ENCODE peak calls at places on chromosomes 16 and 17, in seven cellular contexts. C, B, G, U, M, J and V are unnamed samples.

GRCh38 chr16:1333149-1333812 is at the start of gene BAIAP3:
- DNase-seq in U (no peak), J (peak), G (peak), M (no peak), C (peak), B (peak), V (no peak)

GRCh38 chr17:82124101-82124500 is 26.1 kb upstream of the FASN start:
- DNase-seq in M (no peak), J (no peak), U (no peak), G (no peak), C (no peak), B (no peak), V (no peak)

GRCh38 chr17:82603981-82604448 is 44.2 kb downstream of the WDR45B start:
- DNase-seq in U (peak), C (no peak), J (peak), G (peak), B (peak), M (no peak), V (no peak)

GRCh38 chr17:34720760-34721159 is 141.4 kb downstream of the TMEM132E start:
- DNase-seq in G (no peak), U (no peak), J (no peak), M (no peak), C (no peak), B (no peak), V (no peak)

GRCh38 chr16:55811811-55812210 is 21.1 kb downstream of the CES1 start:
- DNase-seq in J (no peak), C (no peak), B (no peak), M (no peak), U (no peak), G (no peak), V (no peak)

GRCh38 chr17:66172706-66173223 is 19.2 kb downstream of the CEP112 start:
- DNase-seq in B (no peak), J (no peak), U (no peak), M (no peak), C (no peak), G (no peak), V (no peak)

GRCh38 chr17:6086603-6087400 is 16.6 kb downstream of the WSCD1 start:
- DNase-seq in B (no peak), C (no peak), U (no peak), G (peak), M (no peak), J (no peak), V (no peak)

GRCh38 chr17:78401246-78401645 is 22.8 kb downstream of the PGS1 start:
- DNase-seq in C (no peak), U (no peak), M (no peak), J (no peak), B (no peak), G (no peak), V (no peak)

GRCh38 chr16:59865071-59865671 is 1131.1 kb upstream of the GOT2 start:
- DNase-seq in U (no peak), G (no peak), M (no peak), C (no peak), B (no peak), J (no peak), V (no peak)

GRCh38 chr16:71353736-71354135 is 4.8 kb upstream of the CALB2 start:
- DNase-seq in M (no peak), G (no peak), B (no peak), U (no peak), C (no peak), J (no peak), V (no peak)

GRCh38 chr17:78929908-78930775 is 5.0 kb upstream of the TIMP2 start:
- DNase-seq in M (no peak), J (no peak), C (no peak), G (peak), U (no peak), B (no peak), V (no peak)

GRCh38 chr17:71184716-71185115 is 936.1 kb upstream of the SOX9 start:
- DNase-seq in C (no peak), M (no peak), G (no peak), B (no peak), U (no peak), J (peak), V (no peak)

GRCh38 chr16:1035066-1035415 is 37.5 kb upstream of the SSTR5 start:
- DNase-seq in J (no peak), C (no peak), G (no peak), U (no peak), B (no peak), M (no peak), V (no peak)

GRCh38 chr16:50309527-50310307 is 43.4 kb downstream of the ADCY7 start:
- DNase-seq in J (no peak), M (no peak), G (peak), B (peak), U (no peak), C (no peak), V (no peak)

GRCh38 chr16:60259956-60260355 is 1525.8 kb upstream of the GOT2 start:
- DNase-seq in C (no peak), U (no peak), G (no peak), J (no peak), M (no peak), B (no peak), V (no peak)

GRCh38 chr16:14364386-14365199 is 265.5 kb downstream of the PARN start:
- DNase-seq in G (peak), U (peak), C (peak), B (no peak), J (no peak), M (no peak), V (no peak)

GRCh38 chr17:76331083-76331482 is 22.6 kb downstream of the PRPSAP1 start:
- DNase-seq in J (no peak), M (no peak), C (no peak), G (no peak), B (no peak), U (no peak), V (no peak)

DNA sequence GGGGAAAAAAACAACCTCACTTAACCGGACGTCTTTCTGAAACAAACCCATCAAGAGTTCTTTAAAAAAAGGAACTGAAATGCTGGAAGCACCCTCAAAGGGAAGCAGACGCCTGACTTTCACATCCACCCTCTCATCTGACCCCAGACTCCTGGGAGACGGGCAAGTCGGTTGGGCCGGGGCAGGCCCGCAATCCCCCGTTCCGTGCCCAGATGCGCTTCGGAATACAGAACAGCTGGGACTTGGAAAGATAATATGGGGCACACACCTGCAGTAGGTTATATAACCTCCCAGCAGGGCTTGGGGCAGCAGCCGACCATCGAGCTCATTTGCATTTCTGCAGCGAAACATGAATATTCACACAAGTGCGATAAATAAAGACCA is 3.7 kb downstream of the ARHGAP27 start:
- DNase-seq in J (no peak), C (no peak), G (peak), B (no peak), U (peak), M (no peak), V (no peak)
- H3K4me3 ChIP-seq in J (peak), C (no peak), G (no peak), B (no peak), U (no peak), M (peak), V (no peak)

GRCh38 chr16:89334988-89335802 is 117.7 kb downstream of the ZNF778 start:
- DNase-seq in B (no peak), J (no peak), M (no peak), G (peak), C (no peak), U (peak), V (no peak)
- TF ChIP-seq CTCF in B (no peak), J (no peak), M (no peak), G (no peak), C (peak), U (peak), V (no peak)

GRCh38 chr16:49281481-49281842 is at the start of gene CBLN1:
- DNase-seq in J (no peak), B (no peak), U (no peak), M (no peak), C (no peak), G (no peak), V (no peak)

GRCh38 chr16:49280861-49281331 is 742 bp downstream of the CBLN1 start:
- DNase-seq in M (no peak), U (no peak), J (no peak), G (no peak), B (peak), C (no peak), V (no peak)

GRCh38 chr16:49282690-49283375 is 1.2 kb upstream of the CBLN1 start:
- DNase-seq in J (no peak), C (no peak), U (no peak), M (no peak), G (no peak), B (peak), V (no peak)

GRCh38 chr16:49283376-49284049 is 1.9 kb upstream of the CBLN1 start:
- DNase-seq in C (no peak), M (no peak), U (no peak), B (no peak), J (no peak), G (no peak), V (no peak)

GRCh38 chr16:49281843-49282642 is 405 bp upstream of the CBLN1 start:
- DNase-seq in M (peak), J (peak), B (peak), G (peak), U (peak), C (peak), V (peak)
- H3K4me3 ChIP-seq in M (peak), J (peak), B (peak), G (no peak), U (peak), C (no peak), V (no peak)

GRCh38 chr16:6970171-6970857 is 362.3 kb upstream of the RBFOX1 start:
- DNase-seq in G (no peak), B (no peak), M (no peak), C (no peak), J (no peak), U (no peak), V (no peak)

GRCh38 chr16:6967796-6968195 is 364.8 kb upstream of the RBFOX1 start:
- DNase-seq in M (no peak), C (no peak), U (no peak), J (no peak), G (no peak), B (no peak), V (no peak)

GRCh38 chr16:6966925-6967324 is 365.7 kb upstream of the RBFOX1 start:
- DNase-seq in G (no peak), M (no peak), C (no peak), J (no peak), B (no peak), U (no peak), V (no peak)

GRCh38 chr16:6964679-6965078 is 368.0 kb upstream of the RBFOX1 start:
- DNase-seq in U (no peak), B (no peak), G (no peak), M (no peak), J (no peak), C (no peak), V (no peak)

DNA sequence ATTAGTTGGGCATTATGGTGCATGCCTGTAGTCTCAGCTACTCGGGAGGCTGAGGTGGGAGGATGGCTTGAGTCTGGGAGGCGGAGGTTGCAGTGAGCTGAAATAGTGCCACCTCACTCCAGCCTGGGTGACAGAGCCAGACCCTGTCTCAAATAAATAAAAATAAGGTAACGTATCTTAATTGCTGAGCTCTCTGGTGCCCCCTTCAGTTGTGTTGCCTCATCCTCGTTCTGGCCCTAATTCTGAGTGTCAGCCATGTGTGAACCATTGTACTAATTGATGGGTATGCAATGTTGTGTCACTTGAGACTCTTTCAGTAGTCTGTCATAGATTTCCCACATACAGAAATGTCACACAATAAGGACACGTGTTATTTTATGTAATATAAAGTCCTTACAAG is 363.1 kb upstream of the RBFOX1 start:
- DNase-seq in B (no peak), C (no peak), M (no peak), U (no peak), G (no peak), J (no peak), V (no peak)
- TF ChIP-seq CTCF in B (no peak), C (no peak), M (no peak), U (no peak), G (no peak), J (no peak), V (no peak)

GRCh38 chr17:7405882-7406825 is 1.5 kb upstream of the NLGN2 start:
- DNase-seq in G (no peak), U (no peak), M (no peak), J (no peak), C (no peak), B (no peak), V (no peak)
- H3K4me3 ChIP-seq in G (peak), U (peak), M (no peak), J (peak), C (peak), B (peak), V (peak)

DNA sequence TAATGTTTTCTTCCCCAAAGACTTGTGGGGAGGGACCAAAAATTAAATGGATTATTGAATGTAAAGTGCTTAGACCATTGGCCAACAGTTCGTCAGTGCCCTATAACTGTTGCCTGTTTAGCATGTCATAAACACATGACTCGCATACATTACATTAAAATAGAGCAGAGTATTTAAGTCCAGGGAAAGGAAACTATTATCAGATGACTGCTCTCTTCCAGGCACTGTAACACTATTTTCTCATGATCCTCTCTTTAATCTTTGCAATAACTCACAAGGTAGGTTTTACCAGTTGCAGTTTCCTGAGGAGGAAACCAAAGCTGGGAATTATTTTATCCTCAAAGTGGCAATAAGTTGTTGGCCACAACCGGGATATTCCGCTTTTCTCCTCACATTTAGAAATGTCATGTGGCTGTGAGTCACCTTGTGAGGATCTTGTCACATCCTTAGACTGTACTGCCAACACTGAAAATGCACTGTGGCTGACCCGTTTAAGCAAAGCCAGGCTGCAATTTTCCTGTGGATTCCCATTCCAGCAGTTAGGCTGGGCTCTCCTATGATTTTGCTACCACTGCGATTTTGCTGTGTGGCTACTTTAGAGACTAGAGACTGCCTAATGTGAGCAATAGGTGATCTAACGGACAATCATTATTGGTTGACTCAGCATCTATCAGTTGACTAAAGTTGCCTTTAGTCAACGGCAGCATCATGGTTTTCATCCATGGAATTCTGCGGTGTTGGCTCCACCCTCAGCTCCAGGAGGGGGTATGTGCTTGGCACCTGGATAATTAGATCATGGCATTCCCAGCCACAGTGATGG is 58.3 kb upstream of the DHX40 start:
- DNase-seq in J (no peak), G (no peak), M (no peak), B (no peak), C (no peak), U (no peak), V (no peak)
- TF ChIP-seq CTCF in J (no peak), G (no peak), M (no peak), B (no peak), C (no peak), U (no peak), V (no peak)

GRCh38 chr17:79993390-79994221 is 42.1 kb downstream of the TBC1D16 start:
- DNase-seq in C (peak), M (no peak), B (no peak), J (peak), G (peak), U (peak), V (no peak)
- H3K4me3 ChIP-seq in C (no peak), M (no peak), B (no peak), J (no peak), G (no peak), U (peak), V (no peak)

GRCh38 chr17:17505151-17505550 is 9.0 kb upstream of the RASD1 start:
- DNase-seq in J (no peak), M (no peak), G (peak), B (no peak), U (no peak), C (no peak), V (no peak)

GRCh38 chr17:17504341-17505140 is 8.3 kb upstream of the RASD1 start:
- DNase-seq in U (peak), J (no peak), M (no peak), B (no peak), G (peak), C (no peak), V (no peak)

GRCh38 chr17:17502741-17503565 is 6.8 kb upstream of the RASD1 start:
- DNase-seq in U (peak), B (no peak), M (no peak), J (no peak), C (no peak), G (peak), V (no peak)

GRCh38 chr17:17505610-17506171 is 9.5 kb upstream of the RASD1 start:
- DNase-seq in C (no peak), U (peak), M (no peak), G (peak), J (no peak), B (no peak), V (no peak)

DNA sequence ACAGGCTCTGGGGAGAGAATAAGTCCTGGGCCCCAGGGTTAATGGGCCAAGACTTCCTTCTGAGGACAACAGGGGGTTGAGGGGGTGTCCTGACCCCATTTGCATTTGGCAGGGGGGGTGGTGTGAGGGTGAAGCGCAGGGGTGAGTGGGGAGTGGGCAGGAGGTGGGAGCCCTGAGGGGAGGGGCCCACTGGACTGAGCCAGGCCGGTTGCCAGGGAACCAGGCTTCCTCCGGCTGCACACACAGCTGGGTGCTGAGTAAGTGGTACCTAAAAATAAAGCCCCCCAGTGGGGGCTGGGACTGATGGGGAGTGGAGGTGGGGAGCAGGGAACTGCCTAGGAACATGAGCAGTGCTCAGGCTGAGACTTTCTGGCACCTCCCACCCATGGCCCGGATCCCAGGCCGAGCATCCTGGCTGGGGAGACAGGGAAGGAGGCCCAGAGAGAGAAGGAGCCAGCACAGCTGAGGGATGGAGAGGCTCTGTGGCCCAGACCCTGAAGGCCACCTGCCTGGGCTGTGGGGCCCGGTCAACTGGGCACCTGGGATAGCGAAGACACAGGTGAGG is 7.5 kb upstream of the RASD1 start:
- DNase-seq in M (no peak), C (no peak), G (peak), U (peak), B (no peak), J (no peak), V (no peak)
- TF ChIP-seq CTCF in M (no peak), C (no peak), G (no peak), U (no peak), B (no peak), J (no peak), V (no peak)